ENCODE peak calls at places on chromosomes 6 and 20, in four cellular contexts. K is CD8-positive, alpha-beta memory T cell; T is left ventricle myocardium inferior; I is fibroblast of lung. X is an unnamed sample.
A peak's percentile ranks its signal among the peaks of the same experiment; 100 is the strongest.

GRCh38 chr6:38155144-38155543 is 335.6 kb downstream of the ZFAND3 start:
- DNase-seq in K (no peak), T (no peak), I (no peak), X (no peak)

GRCh38 chr6:84560431-84561375 is 203.7 kb downstream of the TBX18 start:
- DNase-seq in K (no peak), T (no peak), I (no peak), X (no peak)

GRCh38 chr6:104218132-104218531 is 641.6 kb downstream of the HACE1 start:
- DNase-seq in K (no peak), T (no peak), I (no peak), X (peak; percentile 19)

GRCh38 chr20:36773548-36774242 is at the start of gene DSN1:
- DNase-seq in K (peak; percentile 96), T (peak; percentile 99), I (peak; percentile 94), X (peak; percentile 84)

GRCh38 chr20:5342031-5342430 is 25.3 kb upstream of the PROKR2 start:
- DNase-seq in K (no peak), T (no peak), I (no peak), X (no peak)

GRCh38 chr20:14644698-14645097 is 307.3 kb upstream of the FLRT3 start:
- DNase-seq in K (no peak), T (no peak), I (no peak), X (no peak)

GRCh38 chr20:25525857-25526256 is 59.5 kb downstream of the NINL start:
- DNase-seq in K (no peak), T (no peak), I (peak; percentile 99), X (no peak)

GRCh38 chr20:10875653-10876052 is 201.9 kb upstream of the JAG1 start:
- DNase-seq in K (no peak), T (no peak), I (no peak), X (no peak)

GRCh38 chr6:137731960-137732616 is 135.0 kb upstream of the TNFAIP3 start:
- DNase-seq in K (no peak), T (no peak), I (peak; percentile 37), X (no peak)

GRCh38 chr20:12847862-12848261 is 160.9 kb upstream of the SPTLC3 start:
- DNase-seq in K (no peak), T (no peak), I (no peak), X (peak; percentile 5)

GRCh38 chr6:9482030-9482731 is 932.7 kb downstream of the TFAP2A start:
- DNase-seq in K (no peak), T (no peak), I (peak; percentile 97), X (no peak)

GRCh38 chr6:82705579-82705978 is 342.0 kb downstream of the TPBG start:
- DNase-seq in K (no peak), T (no peak), I (no peak), X (no peak)

GRCh38 chr20:41738584-41739193 is 120.5 kb upstream of the CHD6 start:
- DNase-seq in K (no peak), T (peak; percentile 41), I (peak; percentile 15), X (peak; percentile 26)

GRCh38 chr6:131727467-131727866 is 16.6 kb upstream of the CTAGE9 start:
- DNase-seq in K (no peak), T (no peak), I (no peak), X (no peak)

GRCh38 chr6:21033095-21033494 is 498.8 kb downstream of the CDKAL1 start:
- DNase-seq in K (no peak), T (no peak), I (no peak), X (no peak)

GRCh38 chr20:33569290-33570094 is 79.6 kb downstream of the CBFA2T2 start:
- DNase-seq in K (no peak), T (no peak), I (no peak), X (no peak)

GRCh38 chr6:79913369-79913768 is 34.0 kb downstream of the ELOVL4 start:
- DNase-seq in K (no peak), T (no peak), I (no peak), X (no peak)

GRCh38 chr20:43186312-43186711 is 3.4 kb downstream of the PTPRT start:
- DNase-seq in K (no peak), T (no peak), I (no peak), X (no peak)

GRCh38 chr20:63377256-63378114 is 16.3 kb upstream of the CHRNA4 start:
- DNase-seq in K (no peak), T (no peak), I (no peak), X (no peak)

GRCh38 chr20:22807646-22808045 is 223.3 kb upstream of the FOXA2 start:
- DNase-seq in K (no peak), T (no peak), I (no peak), X (peak; percentile 15)

GRCh38 chr6:36867471-36868224 is 7.0 kb downstream of the PPIL1 start:
- DNase-seq in K (no peak), T (peak; percentile 52), I (no peak), X (no peak)

GRCh38 chr6:142400495-142400894 is 98.7 kb downstream of the ADGRG6 start:
- DNase-seq in K (no peak), T (no peak), I (peak; percentile 77), X (no peak)

GRCh38 chr6:29236060-29236459 is 65.4 kb downstream of the OR2J2 start:
- DNase-seq in K (peak; percentile 1), T (no peak), I (no peak), X (peak; percentile 88)

GRCh38 chr20:11271319-11271718 is 597.5 kb upstream of the JAG1 start:
- DNase-seq in K (no peak), T (no peak), I (no peak), X (no peak)

GRCh38 chr6:156283091-156283490 is 494.1 kb upstream of the ARID1B start:
- DNase-seq in K (no peak), T (no peak), I (no peak), X (no peak)

GRCh38 chr6:145507251-145507650 is 228.1 kb downstream of the EPM2A start:
- DNase-seq in K (no peak), T (no peak), I (no peak), X (no peak)

GRCh38 chr20:57871237-57871632 is 161.4 kb upstream of the PMEPA1 start:
- DNase-seq in K (no peak), T (no peak), I (no peak), X (no peak)

GRCh38 chr6:83974409-83975050 is 59.0 kb upstream of the MRAP2 start:
- DNase-seq in K (no peak), T (no peak), I (no peak), X (no peak)

GRCh38 chr6:101232946-101233345 is 160.6 kb upstream of the GRIK2 start:
- DNase-seq in K (no peak), T (no peak), I (no peak), X (no peak)

GRCh38 chr6:27161946-27162603 is 85.4 kb upstream of the PRSS16 start:
- DNase-seq in K (peak; percentile 51), T (no peak), I (peak; percentile 70), X (no peak)

GRCh38 chr6:5351552-5351951 is 90.2 kb downstream of the FARS2 start:
- DNase-seq in K (no peak), T (no peak), I (no peak), X (no peak)

GRCh38 chr20:64229537-64230061 is 25.9 kb upstream of the PCMTD2 start:
- DNase-seq in K (no peak), T (no peak), I (no peak), X (no peak)

GRCh38 chr6:40160826-40161225 is 226.6 kb upstream of the MOCS1 start:
- DNase-seq in K (no peak), T (no peak), I (no peak), X (no peak)

GRCh38 chr6:29631209-29631810 is 1.7 kb downstream of the GABBR1 start:
- DNase-seq in K (no peak), T (no peak), I (peak; percentile 41), X (no peak)

GRCh38 chr6:9540534-9541126 is 874.2 kb downstream of the TFAP2A start:
- DNase-seq in K (no peak), T (no peak), I (peak; percentile 49), X (peak; percentile 41)

GRCh38 chr6:170461556-170462365 is 91.3 kb downstream of the PSMB1 start:
- DNase-seq in K (no peak), T (no peak), I (no peak), X (no peak)

GRCh38 chr6:170456886-170457698 is 96.0 kb downstream of the PSMB1 start:
- DNase-seq in K (no peak), T (no peak), I (no peak), X (no peak)

GRCh38 chr6:170461111-170461510 is 92.0 kb downstream of the PSMB1 start:
- DNase-seq in K (no peak), T (no peak), I (no peak), X (no peak)

GRCh38 chr6:170460606-170461005 is 92.5 kb downstream of the PSMB1 start:
- DNase-seq in K (no peak), T (no peak), I (no peak), X (no peak)

DNA sequence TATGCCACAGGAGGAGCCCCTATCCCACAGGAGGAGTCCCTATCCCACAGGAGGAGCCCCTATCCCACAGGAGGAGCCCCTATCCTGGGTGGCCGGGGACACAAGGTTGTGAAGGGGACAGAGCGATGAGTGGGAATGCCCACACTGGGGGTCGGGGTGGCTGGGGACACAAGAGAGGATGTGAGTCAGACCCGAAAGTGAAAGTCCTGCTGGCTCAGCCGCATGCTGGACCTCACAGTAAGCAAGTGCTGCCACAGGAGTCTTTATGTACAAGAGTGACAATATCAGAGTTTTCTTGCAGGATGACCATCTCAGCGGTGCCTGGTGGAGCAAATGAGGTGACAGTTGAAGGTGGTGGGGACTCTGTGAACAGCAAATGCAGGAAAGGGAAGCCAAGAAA is 93.7 kb downstream of the PSMB1 start:
- DNase-seq in K (no peak), T (no peak), I (peak; percentile 60), X (no peak)
- H3K4me3 ChIP-seq in K (no peak overlapping the region), T (peak overlapping the region; percentile 54), I (peak overlapping the region; percentile 22), X (no peak overlapping the region)

GRCh38 chr6:35602133-35602946 is 86.4 kb downstream of the FKBP5 start:
- DNase-seq in K (peak; percentile 29), T (no peak), I (peak; percentile 69), X (no peak)
- H3K4me3 ChIP-seq in K (peak overlapping the region; percentile 58), T (peak overlapping the region; percentile 48), I (peak overlapping the region; percentile 34), X (no peak overlapping the region)

GRCh38 chr20:62371588-62372041 is 4.5 kb upstream of the LAMA5 start:
- DNase-seq in K (no peak), T (no peak), I (no peak), X (no peak)

GRCh38 chr20:62369508-62370114 is 2.5 kb upstream of the LAMA5 start:
- DNase-seq in K (no peak), T (no peak), I (no peak), X (no peak)

GRCh38 chr20:62370807-62371587 is 3.9 kb upstream of the LAMA5 start:
- DNase-seq in K (no peak), T (no peak), I (no peak), X (no peak)

GRCh38 chr20:62368629-62369507 is 1.8 kb upstream of the LAMA5 start:
- DNase-seq in K (no peak), T (no peak), I (peak; percentile 51), X (no peak)

DNA sequence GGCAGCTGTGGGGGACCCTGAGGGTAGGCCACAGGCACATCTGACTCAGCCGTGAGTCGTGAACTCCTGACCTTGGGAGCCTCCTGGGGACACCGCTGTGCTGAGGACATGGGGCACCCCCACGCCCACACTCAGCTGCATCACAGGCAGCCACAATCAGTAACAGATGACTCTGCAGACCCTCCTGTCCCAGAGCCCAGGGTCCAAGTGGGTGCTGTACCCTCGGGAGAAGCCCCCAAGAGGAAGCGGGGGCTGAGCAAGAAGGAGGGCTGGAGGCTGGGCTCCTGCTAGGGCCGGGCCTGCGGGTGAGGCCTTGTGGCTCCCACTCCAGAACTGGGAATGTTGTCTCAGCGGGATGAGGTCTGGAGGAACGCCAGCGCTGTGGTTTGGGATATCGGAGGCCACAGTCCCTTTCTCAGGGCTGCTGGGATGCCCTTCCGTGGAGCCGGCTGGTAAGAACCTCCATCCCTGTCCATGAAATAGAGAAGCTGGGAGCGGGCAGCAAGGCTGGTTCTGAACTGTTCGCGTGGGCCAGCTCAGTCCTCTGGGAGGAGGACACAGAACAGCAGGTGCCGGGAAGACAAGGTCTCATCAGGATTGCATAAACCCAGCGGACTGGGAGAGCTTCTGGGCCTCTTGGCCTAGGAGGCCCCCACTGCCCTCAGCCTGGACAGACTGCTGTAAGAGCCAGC is 3.1 kb upstream of the LAMA5 start:
- DNase-seq in K (no peak), T (no peak), I (peak; percentile 87), X (no peak)
- H3K4me3 ChIP-seq in K (no peak overlapping the region), T (no peak overlapping the region), I (no peak overlapping the region), X (no peak overlapping the region)

GRCh38 chr6:112936079-112936472 is 588.9 kb downstream of the RFPL4B start:
- DNase-seq in K (no peak), T (no peak), I (no peak), X (no peak)
- H3K4me3 ChIP-seq in K (no peak overlapping the region), T (no peak overlapping the region), I (no peak overlapping the region), X (no peak overlapping the region)